ENCODE peak calls at places on chromosomes 1 and 21, in five cellular contexts. One of them, this sample, is unnamed.

GRCh38 chr1:7539772-7540175 is 231.3 kb upstream of the VAMP3 start:
- DNase-seq in adrenal gland: peak
- DNase-seq in islet precursor cell: peak
- DNase-seq in activated CD8-positive, alpha-beta T cell treated with anti-CD3 and anti-CD28 coated beads, Interleukin-2, amount 10 ng/mL, durations not matched to agents 7 days and 5 days: peak
- DNase-seq in hepatic stellate cell: no peak
- DNase-seq in this sample: peak

GRCh38 chr1:117142200-117142599 is 20.7 kb upstream of the TRIM45 start:
- DNase-seq in activated CD8-positive, alpha-beta T cell treated with anti-CD3 and anti-CD28 coated beads, Interleukin-2, amount 10 ng/mL, durations not matched to agents 7 days and 5 days: no peak
- DNase-seq in adrenal gland: no peak
- DNase-seq in islet precursor cell: no peak
- DNase-seq in hepatic stellate cell: peak
- DNase-seq in this sample: no peak

GRCh38 chr1:226827458-226827857 is 43.0 kb upstream of the PSEN2 start:
- DNase-seq in hepatic stellate cell: no peak
- DNase-seq in activated CD8-positive, alpha-beta T cell treated with anti-CD3 and anti-CD28 coated beads, Interleukin-2, amount 10 ng/mL, durations not matched to agents 7 days and 5 days: no peak
- DNase-seq in adrenal gland: peak
- DNase-seq in islet precursor cell: no peak
- DNase-seq in this sample: no peak

GRCh38 chr1:204465469-204466415 is 28.9 kb downstream of the PIK3C2B start:
- DNase-seq in adrenal gland: peak
- DNase-seq in activated CD8-positive, alpha-beta T cell treated with anti-CD3 and anti-CD28 coated beads, Interleukin-2, amount 10 ng/mL, durations not matched to agents 7 days and 5 days: no peak
- DNase-seq in hepatic stellate cell: no peak
- DNase-seq in islet precursor cell: peak
- DNase-seq in this sample: no peak

GRCh38 chr1:96492236-96492635 is 229.3 kb upstream of the PTBP2 start:
- DNase-seq in islet precursor cell: no peak
- DNase-seq in hepatic stellate cell: no peak
- DNase-seq in adrenal gland: no peak
- DNase-seq in activated CD8-positive, alpha-beta T cell treated with anti-CD3 and anti-CD28 coated beads, Interleukin-2, amount 10 ng/mL, durations not matched to agents 7 days and 5 days: no peak
- DNase-seq in this sample: no peak

GRCh38 chr1:230149751-230150584 is 82.9 kb downstream of the GALNT2 start:
- DNase-seq in islet precursor cell: no peak
- DNase-seq in adrenal gland: no peak
- DNase-seq in activated CD8-positive, alpha-beta T cell treated with anti-CD3 and anti-CD28 coated beads, Interleukin-2, amount 10 ng/mL, durations not matched to agents 7 days and 5 days: no peak
- DNase-seq in hepatic stellate cell: no peak
- DNase-seq in this sample: no peak

GRCh38 chr1:160888926-160889325 is 3.9 kb upstream of the ITLN1 start:
- DNase-seq in adrenal gland: no peak
- DNase-seq in activated CD8-positive, alpha-beta T cell treated with anti-CD3 and anti-CD28 coated beads, Interleukin-2, amount 10 ng/mL, durations not matched to agents 7 days and 5 days: no peak
- DNase-seq in islet precursor cell: no peak
- DNase-seq in hepatic stellate cell: no peak
- DNase-seq in this sample: no peak

GRCh38 chr1:42240964-42241755 is 76.6 kb upstream of the GUCA2A start:
- DNase-seq in activated CD8-positive, alpha-beta T cell treated with anti-CD3 and anti-CD28 coated beads, Interleukin-2, amount 10 ng/mL, durations not matched to agents 7 days and 5 days: no peak
- DNase-seq in islet precursor cell: peak
- DNase-seq in adrenal gland: no peak
- DNase-seq in hepatic stellate cell: peak
- DNase-seq in this sample: peak

GRCh38 chr21:43994085-43994484 is 18.0 kb upstream of the TRAPPC10 start:
- DNase-seq in islet precursor cell: no peak
- DNase-seq in activated CD8-positive, alpha-beta T cell treated with anti-CD3 and anti-CD28 coated beads, Interleukin-2, amount 10 ng/mL, durations not matched to agents 7 days and 5 days: no peak
- DNase-seq in hepatic stellate cell: no peak
- DNase-seq in adrenal gland: no peak
- DNase-seq in this sample: no peak